ENCODE peak calls at places on chromosomes 16 and 17, in seven cellular contexts. Q is NB4, I is K562, J is IMR-90, B is body of pancreas, L is stomach, G is heart left ventricle. Y is an unnamed sample.

GRCh38 chr17:42554250-42555121 is 1.8 kb downstream of the HSD17B1 start:
- DNase-seq in G (peak), L (peak), Q (peak), B (peak), I (peak), J (peak), Y (peak)

GRCh38 chr17:47816111-47816735 is 5.4 kb downstream of the OSBPL7 start:
- DNase-seq in Q (no peak), L (no peak), J (no peak), I (no peak), B (no peak), G (no peak), Y (no peak)

GRCh38 chr16:86834451-86835035 is 256.2 kb downstream of the FOXL1 start:
- DNase-seq in L (no peak), G (peak), B (no peak), Q (peak), I (peak), J (peak), Y (peak)

GRCh38 chr17:74045608-74046007 is 157.9 kb upstream of the RPL38 start:
- DNase-seq in J (no peak), B (no peak), L (no peak), I (no peak), Q (no peak), G (no peak), Y (no peak)

GRCh38 chr17:1486802-1487695 is 5.4 kb downstream of the MYO1C start:
- DNase-seq in B (peak), J (no peak), I (peak), Q (peak), L (peak), G (peak), Y (peak)

GRCh38 chr16:50573947-50574751 is 26.0 kb downstream of the NKD1 start:
- DNase-seq in I (no peak), G (peak), J (no peak), L (no peak), Q (no peak), B (no peak), Y (no peak)

GRCh38 chr17:15161395-15161794 is 103.7 kb downstream of the PMP22 start:
- DNase-seq in I (no peak), Q (no peak), G (no peak), J (no peak), L (no peak), B (no peak), Y (no peak)

GRCh38 chr17:31739300-31739699 is 119.7 kb downstream of the COPRS start:
- DNase-seq in I (no peak), L (no peak), J (peak), G (no peak), B (no peak), Q (no peak), Y (no peak)

GRCh38 chr16:56795011-56795410 is 65.1 kb downstream of the NUP93 start:
- DNase-seq in J (no peak), B (no peak), Q (no peak), G (no peak), I (no peak), L (no peak), Y (peak)

GRCh38 chr16:27843800-27844199 is 219.7 kb downstream of the GSG1L start:
- DNase-seq in I (no peak), B (no peak), Q (no peak), G (no peak), J (no peak), L (no peak), Y (no peak)

GRCh38 chr17:73644145-73645049 is at the start of gene SDK2:
- DNase-seq in B (no peak), Q (no peak), L (peak), J (no peak), G (no peak), I (no peak), Y (no peak)

GRCh38 chr17:59427425-59427921 is 96.0 kb downstream of the YPEL2 start:
- DNase-seq in G (peak), L (no peak), J (peak), B (no peak), Q (no peak), I (no peak), Y (peak)

GRCh38 chr17:78583091-78583490 is 5.9 kb upstream of the DNAH17 start:
- DNase-seq in L (no peak), I (peak), B (no peak), J (no peak), G (no peak), Q (no peak), Y (no peak)

GRCh38 chr17:81163703-81164413 is 1.4 kb upstream of the PVALEF start:
- DNase-seq in L (no peak), G (no peak), B (no peak), Q (no peak), J (no peak), I (no peak), Y (no peak)

GRCh38 chr16:15757630-15758251 is 99.1 kb downstream of the MYH11 start:
- DNase-seq in J (no peak), G (no peak), I (peak), Q (peak), B (no peak), L (no peak), Y (no peak)

GRCh38 chr17:40015005-40015997 is at the start of gene CSF3:
- DNase-seq in Q (no peak), J (no peak), L (peak), G (peak), I (no peak), B (peak), Y (peak)

GRCh38 chr17:77281024-77281903 is 140.5 kb downstream of the SEC14L1 start:
- DNase-seq in B (peak), Q (no peak), G (peak), I (peak), J (peak), L (peak), Y (no peak)
- TF ChIP-seq POLR2A in B (peak), Q (no peak), G (no peak), I (no peak), J (peak), L (no peak), Y (no peak)

GRCh38 chr17:75239214-75239613 is 22.2 kb downstream of the GGA3 start:
- DNase-seq in I (no peak), L (no peak), Q (no peak), J (no peak), G (no peak), B (no peak), Y (no peak)

GRCh38 chr17:75238684-75239191 is 22.7 kb downstream of the GGA3 start:
- DNase-seq in B (peak), I (peak), Q (peak), L (peak), G (peak), J (peak), Y (peak)

GRCh38 chr17:75237100-75238014 is 24.0 kb downstream of the GGA3 start:
- DNase-seq in G (peak), L (no peak), I (no peak), B (no peak), Q (no peak), J (no peak), Y (no peak)

GRCh38 chr17:75239778-75240393 is 21.5 kb downstream of the GGA3 start:
- DNase-seq in Q (no peak), I (no peak), L (no peak), B (no peak), J (no peak), G (no peak), Y (no peak)

DNA sequence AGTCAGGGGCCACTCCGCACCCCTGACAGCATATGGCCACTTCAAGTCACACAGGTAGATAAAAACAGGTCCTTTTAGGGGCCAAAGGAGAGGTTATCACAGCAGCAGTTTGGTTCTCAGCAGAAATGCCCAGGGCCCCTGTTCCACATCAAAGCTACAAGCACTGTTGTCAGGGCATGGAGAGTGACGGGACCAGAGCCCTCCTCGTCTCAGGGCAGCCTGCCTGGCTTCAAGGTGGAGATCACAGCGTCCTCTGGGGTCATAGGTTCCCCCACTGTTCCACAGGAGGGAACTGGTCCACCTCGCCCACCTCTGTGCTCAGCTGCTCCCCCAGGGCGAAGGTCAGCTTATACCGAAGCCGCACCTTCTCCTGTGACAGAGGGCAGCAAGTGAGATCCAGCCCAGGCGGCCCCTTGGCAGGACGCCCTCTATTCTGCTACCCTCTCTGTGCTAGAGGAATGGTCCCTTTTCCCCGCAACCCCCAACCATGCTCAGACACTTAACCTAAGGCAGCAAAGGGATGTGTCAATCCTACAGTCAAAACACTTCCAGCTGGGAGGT is 23.3 kb downstream of the GGA3 start:
- DNase-seq in Q (no peak), J (no peak), G (no peak), L (no peak), B (no peak), I (no peak), Y (no peak)
- TF ChIP-seq POLR2A in Q (no peak), J (no peak), G (no peak), L (no peak), B (no peak), I (no peak), Y (no peak)

DNA sequence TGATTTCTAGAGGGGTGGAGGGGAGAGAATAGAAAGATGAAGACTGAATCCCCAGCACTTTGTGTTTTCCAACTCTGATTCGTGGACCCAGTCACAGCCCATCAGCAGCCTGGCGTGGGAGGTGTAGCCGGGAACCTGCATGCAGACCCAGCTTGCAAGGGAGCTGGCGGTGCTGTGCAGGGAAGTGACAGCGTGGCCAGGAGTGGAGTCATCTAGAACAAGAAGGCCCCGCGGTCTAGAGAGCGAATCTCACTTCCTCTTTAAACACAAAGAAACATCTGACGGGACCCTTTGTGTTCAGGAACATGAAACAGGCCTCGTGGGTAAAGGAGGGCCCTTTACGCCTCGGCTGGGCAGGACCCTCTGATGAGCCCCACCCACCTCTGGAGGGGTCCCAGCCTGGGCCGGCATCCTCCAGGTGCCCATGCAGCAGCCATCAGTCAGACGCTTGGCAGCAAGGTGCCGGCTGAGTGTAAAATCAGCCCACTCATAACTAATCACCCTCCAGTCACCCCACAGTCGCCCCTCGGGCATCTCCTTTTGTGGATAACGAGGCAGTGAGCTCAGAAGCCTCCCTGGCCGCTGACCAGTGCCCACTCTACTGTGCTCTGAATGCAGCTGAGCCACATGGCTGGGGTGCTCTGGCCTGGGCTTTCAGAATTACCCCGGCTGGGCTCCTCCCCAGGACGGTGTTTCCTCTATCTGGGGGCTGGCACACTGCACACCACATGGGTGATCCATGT is 4.4 kb downstream of the SNAI3 start:
- DNase-seq in I (no peak), Q (peak), L (peak), B (no peak), J (peak), G (peak), Y (no peak)
- TF ChIP-seq POLR2A in I (no peak), Q (no peak), L (no peak), B (peak), J (no peak), G (no peak), Y (no peak)

DNA sequence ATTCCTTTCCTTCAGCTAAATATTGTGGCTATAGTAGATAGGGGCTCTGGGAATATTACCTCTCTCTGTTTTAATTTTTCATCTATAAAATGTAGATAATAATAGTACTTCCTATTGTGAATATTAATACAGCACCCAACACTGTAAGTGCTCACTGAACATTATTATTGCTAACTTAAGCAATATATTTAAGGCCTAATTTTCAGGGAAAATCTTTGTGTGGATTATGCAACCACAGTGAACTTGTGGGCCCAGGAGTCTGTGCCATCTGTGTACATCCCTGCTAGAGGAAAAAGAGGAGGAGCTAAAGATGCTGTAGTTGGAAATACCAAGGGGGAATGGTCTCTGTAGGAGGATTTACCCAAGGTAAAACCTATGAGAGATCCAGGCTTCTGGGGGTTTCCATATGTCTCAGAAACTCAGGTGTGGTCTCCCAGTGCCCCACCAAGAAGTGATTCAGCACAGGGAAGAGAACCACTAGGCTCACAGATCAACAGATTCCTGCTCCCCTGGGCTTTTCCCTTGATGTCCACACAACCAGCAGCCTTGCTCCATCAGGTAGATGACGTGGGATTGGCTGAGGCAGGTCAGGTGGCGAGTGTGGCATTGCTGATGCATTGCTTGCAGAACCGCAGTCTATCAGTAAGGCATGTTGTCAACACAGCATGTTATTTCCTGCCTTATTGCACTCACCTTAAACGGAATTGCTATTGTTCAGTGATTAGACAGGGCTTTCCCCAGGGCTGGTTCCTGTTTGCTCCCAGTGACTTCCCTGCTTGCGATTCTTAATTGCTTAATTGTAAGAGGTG is 1.6 kb upstream of the N4BP1 start:
- DNase-seq in L (peak), B (no peak), J (no peak), Q (peak), I (peak), G (no peak), Y (no peak)
- TF ChIP-seq POLR2A in L (no peak), B (no peak), J (no peak), Q (no peak), I (no peak), G (no peak), Y (no peak)

Y was measured in endothelial cell of umbilical vein.